ENCODE peak calls at places on chromosomes 11 and 22, in four cellular contexts. F is HL-60, S is GM12878, N is K562. Z is an unnamed sample.

GRCh38 chr11:78916759-78917158 is 342.1 kb upstream of the NARS2 start:
- DNase-seq in F (no peak), S (no peak), N (no peak), Z (no peak)

GRCh38 chr11:69444381-69445130 is 36.9 kb upstream of the LINC01488 start:
- DNase-seq in F (peak), S (no peak), N (peak), Z (no peak)

GRCh38 chr11:45666648-45667642 is 1.5 kb upstream of the CHST1 start:
- DNase-seq in F (no peak), S (no peak), N (no peak), Z (no peak)

GRCh38 chr11:30016588-30017363 is at the start of gene KCNA4:
- DNase-seq in F (no peak), S (no peak), N (peak), Z (no peak)

GRCh38 chr11:69374110-69374981 is 80.4 kb downstream of the MYEOV start:
- DNase-seq in F (no peak), S (no peak), N (no peak), Z (no peak)

GRCh38 chr22:49600891-49601431 is 226.7 kb downstream of the BRD1 start:
- DNase-seq in F (no peak), S (no peak), N (no peak), Z (no peak)

GRCh38 chr11:6321961-6322362 is 1.7 kb upstream of the CAVIN3 start:
- DNase-seq in F (no peak), S (no peak), N (no peak), Z (no peak)

GRCh38 chr11:13663631-13664071 is 4.8 kb upstream of the FAR1 start:
- DNase-seq in F (no peak), S (no peak), N (no peak), Z (no peak)

GRCh38 chr11:89436071-89436470 is 55.1 kb downstream of the NOX4 start:
- DNase-seq in F (no peak), S (no peak), N (no peak), Z (no peak)

GRCh38 chr22:36856792-36857135 is 4.0 kb upstream of the NCF4 start:
- DNase-seq in F (no peak), S (no peak), N (no peak), Z (no peak)

GRCh38 chr11:44608654-44609027 is 43.2 kb downstream of the CD82 start:
- DNase-seq in F (no peak), S (no peak), N (no peak), Z (no peak)

GRCh38 chr11:56906683-56907148 is 82.0 kb upstream of the OR5AK2 start:
- DNase-seq in F (no peak), S (no peak), N (no peak), Z (no peak)
- TF ChIP-seq SPI1 in F (no peak), S (no peak), N (no peak), Z (no peak)

GRCh38 chr11:107859459-107860239 is 1.1 kb upstream of the SLC35F2 start:
- DNase-seq in F (no peak), S (peak), N (no peak), Z (no peak)

GRCh38 chr11:107856981-107857517 is 1.5 kb downstream of the SLC35F2 start:
- DNase-seq in F (peak), S (no peak), N (no peak), Z (no peak)

GRCh38 chr11:107857550-107858216 is 904 bp downstream of the SLC35F2 start:
- DNase-seq in F (no peak), S (no peak), N (no peak), Z (no peak)

GRCh38 chr11:107856180-107856980 is 2.2 kb downstream of the SLC35F2 start:
- DNase-seq in F (no peak), S (no peak), N (no peak), Z (no peak)

DNA sequence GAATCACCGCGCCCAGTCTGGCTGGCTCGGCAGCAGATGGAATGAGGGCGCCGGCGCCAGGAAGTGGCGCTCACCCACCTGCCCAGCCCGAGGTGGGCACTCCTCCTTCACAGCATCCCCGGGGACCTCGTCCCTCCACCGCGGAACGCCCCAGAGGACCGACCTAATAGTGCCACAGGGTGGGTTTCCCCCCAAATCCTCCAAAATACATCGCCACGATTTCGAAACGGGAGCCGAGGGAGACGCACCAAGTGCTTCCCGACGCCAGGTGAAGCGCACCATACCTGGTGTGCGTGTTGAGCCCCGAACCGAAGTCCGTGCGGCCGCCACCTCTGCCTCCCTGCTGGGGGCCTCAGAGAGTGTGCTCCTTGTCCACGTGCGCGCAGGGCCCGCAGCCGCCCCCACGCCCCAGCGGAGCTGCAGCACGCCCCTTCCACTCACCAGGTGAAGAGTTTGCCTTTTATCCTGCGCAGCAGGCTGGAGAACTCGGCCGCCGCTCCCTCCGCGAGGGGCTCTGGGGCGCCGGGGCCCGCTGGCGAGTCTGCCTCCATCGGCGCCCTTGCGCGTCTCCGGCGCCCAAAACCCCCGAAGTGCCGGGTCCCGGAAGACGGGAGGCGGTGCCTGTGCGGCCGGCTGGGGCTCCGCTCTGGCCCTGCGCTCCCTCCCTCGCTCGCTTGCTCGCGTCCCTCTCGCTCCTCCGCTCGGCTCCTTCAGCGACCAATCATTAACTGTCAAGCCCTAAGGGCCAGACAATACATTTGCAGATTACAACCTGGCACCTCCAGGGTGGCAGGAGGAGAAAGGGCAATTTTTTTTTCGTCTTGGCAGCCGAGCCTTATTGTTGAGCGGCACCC is at the start of gene SLC35F2:
- DNase-seq in F (no peak), S (peak), N (peak), Z (peak)
- TF ChIP-seq POLR2AphosphoS5 in F (peak), S (peak), N (peak), Z (peak)

DNA sequence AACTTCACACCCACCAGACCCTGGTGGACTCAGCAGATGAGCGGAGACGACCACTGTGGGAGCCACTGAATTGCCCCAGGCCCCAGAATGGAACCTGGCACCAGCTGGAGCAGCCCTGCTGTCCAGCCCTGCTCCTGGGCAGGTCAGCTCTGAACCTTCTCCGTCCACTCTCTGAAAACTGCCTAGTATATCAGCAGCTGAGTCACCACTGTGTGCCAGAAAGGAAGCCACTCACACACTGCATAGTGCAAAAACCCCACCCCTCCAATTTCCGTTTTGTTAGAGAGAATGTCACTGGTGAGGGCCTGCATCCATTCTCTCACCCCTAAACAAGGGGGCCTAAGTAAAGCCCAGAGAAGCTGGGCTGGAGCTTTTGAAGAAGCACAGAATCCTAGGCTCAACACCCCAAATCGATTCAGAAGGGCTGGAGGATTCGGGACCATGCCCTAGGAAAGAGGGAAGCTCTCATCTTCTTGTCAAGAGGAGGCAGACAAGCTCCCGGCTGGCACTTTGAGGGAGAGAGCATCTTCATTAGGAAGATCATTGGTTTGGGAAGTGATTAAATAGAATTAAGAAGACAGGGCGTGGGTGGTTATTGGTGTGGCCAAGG is 44.5 kb downstream of the GALNT18 start:
- DNase-seq in F (no peak), S (no peak), N (no peak), Z (no peak)
- TF ChIP-seq SPI1 in F (no peak), S (no peak), N (no peak), Z (no peak)

DNA sequence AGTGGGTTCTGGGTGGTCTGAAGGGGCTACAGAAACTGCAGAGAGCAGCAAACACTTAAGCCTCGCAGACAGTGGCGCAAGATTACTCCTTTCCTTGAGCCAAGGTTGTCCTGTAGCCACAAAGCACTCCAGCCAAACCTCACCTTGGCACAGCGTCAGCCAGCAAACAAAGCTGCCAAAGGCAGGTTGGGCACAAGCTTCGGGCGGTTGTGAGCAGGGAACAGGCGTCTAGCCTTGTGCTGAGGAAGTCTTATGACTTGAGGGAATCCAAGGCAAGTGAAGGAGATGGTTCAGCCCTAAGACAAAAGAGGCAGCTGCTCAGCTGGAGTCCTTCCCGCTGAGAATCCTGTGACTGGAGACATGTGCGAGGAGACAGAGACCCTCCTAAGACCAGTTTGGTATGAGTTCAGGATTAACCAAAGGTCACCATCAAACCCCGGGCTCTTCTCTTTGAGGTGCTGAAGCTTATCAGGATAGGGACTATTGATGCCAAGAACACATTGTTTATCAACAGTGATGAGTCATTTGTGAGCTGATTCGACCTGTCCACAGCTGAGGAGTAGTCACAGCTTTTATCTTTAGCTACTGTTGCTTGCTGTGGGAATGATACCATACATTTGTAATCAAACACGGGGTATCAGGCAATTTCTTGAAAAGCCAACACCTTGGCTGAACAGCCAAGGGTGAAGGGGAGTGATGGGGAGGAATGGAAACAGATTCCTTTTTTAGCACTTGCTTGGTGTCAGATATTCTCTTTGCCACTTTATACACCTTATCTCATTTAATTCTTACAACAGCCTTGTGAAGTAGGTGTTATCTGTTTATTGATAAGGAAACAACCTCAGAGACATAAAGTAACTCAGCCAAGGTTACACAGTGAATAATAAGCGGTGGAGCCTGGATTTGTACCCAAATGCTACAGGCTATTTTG is 4.6 kb downstream of the ADM start:
- DNase-seq in F (no peak), S (no peak), N (peak), Z (no peak)
- TF ChIP-seq POLR2AphosphoS5 in F (no peak), S (no peak), N (no peak), Z (no peak)

GRCh38 chr11:102437727-102438126 is 14.8 kb downstream of the TMEM123 start:
- DNase-seq in F (no peak), S (no peak), N (no peak), Z (no peak)
- TF ChIP-seq SPI1 in F (no peak), S (no peak), N (no peak), Z (no peak)

GRCh38 chr11:65555693-65556231 is 2.4 kb downstream of the LTBP3 start:
- DNase-seq in F (peak), S (no peak), N (peak), Z (no peak)
- TF ChIP-seq POLR2AphosphoS5 in F (no peak), S (no peak), N (no peak), Z (no peak)

GRCh38 chr11:61616443-61616842 is 35.6 kb upstream of the SYT7 start:
- DNase-seq in F (no peak), S (no peak), N (no peak), Z (no peak)
- TF ChIP-seq SPI1 in F (no peak), S (no peak), N (no peak), Z (no peak)

DNA sequence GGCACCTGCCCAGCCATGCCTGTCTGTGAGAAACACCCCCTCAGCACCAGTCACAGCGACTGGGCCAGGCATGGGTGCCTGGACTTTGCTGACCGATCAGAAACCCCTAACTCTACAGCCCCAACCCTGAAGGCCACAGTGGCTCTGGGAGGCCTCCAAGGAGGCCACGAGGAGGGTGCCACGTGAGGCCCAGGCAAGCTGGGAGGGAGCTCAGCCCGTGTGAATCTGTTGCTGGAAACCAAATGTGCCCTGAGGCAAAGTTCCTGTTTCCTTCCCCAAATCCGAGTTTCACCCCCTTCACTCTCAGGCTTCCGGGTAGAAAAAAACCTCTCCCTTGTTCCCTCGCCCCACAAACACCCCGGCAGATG is 1.3 kb downstream of the UNC93B1 start:
- DNase-seq in F (no peak), S (no peak), N (no peak), Z (no peak)
- TF ChIP-seq POLR2AphosphoS5 in F (no peak), S (no peak), N (no peak), Z (no peak)

GRCh38 chr11:111335596-111335995 is 37.2 kb downstream of the POU2AF3 start:
- DNase-seq in F (no peak), S (no peak), N (no peak), Z (no peak)

GRCh38 chr11:111335124-111335535 is 36.8 kb downstream of the POU2AF3 start:
- DNase-seq in F (no peak), S (no peak), N (no peak), Z (no peak)

GRCh38 chr11:111336062-111336461 is 37.7 kb downstream of the POU2AF3 start:
- DNase-seq in F (no peak), S (no peak), N (no peak), Z (no peak)

GRCh38 chr11:111336582-111337256 is 38.4 kb downstream of the POU2AF3 start:
- DNase-seq in F (no peak), S (no peak), N (no peak), Z (no peak)

DNA sequence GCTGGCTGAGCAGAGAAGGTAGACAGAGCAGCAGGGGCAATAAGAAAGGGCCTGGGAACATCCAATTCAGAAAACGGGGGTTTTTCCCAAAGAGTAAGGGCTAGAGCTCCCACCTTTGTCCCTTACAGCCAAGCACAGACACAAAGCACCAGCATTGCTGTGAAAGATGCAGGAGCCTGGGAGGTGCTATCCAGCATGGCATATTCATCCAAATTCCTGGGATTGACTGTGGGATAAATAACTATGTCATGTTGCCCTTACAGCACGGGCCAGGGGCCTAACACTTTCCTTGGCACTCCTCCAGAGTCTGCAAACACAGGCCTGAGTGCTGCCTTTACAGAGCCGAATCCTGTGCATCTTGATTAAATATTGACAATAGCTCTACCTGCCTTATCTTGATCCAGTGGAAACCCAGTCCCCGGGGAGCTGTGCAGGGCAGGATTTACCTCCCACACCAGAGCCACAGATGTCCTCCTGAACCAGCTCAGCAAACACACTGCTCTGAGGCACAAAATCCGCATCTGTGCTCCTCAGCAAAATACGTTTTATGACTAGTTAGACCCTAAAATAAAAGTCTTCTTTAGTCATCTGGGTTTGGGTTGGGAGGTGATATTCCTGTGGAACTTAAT is 36.3 kb downstream of the POU2AF3 start:
- DNase-seq in F (no peak), S (no peak), N (no peak), Z (no peak)
- TF ChIP-seq SPI1 in F (no peak), S (no peak), N (no peak), Z (no peak)

Z was measured in GM12891.